ENCODE peak calls at places on chromosomes 2 and 18, in six cellular contexts. J is A549, O is ovary, G is cardiac muscle cell, B is right atrium auricular region, I is Panc1. X is an unnamed sample.
A peak's percentile ranks its signal among the peaks of the same experiment; 100 is the strongest.

GRCh38 chr2:241863021-241863954 is 4.6 kb upstream of the PDCD1 start:
- DNase-seq in I (no peak), J (no peak), O (peak; percentile 72), B (no peak), G (peak; percentile 70), X (no peak)

GRCh38 chr2:181680937-181681811 is 857 bp upstream of the NEUROD1 start:
- DNase-seq in O (no peak), B (no peak), G (no peak), J (no peak), I (no peak), X (no peak)

GRCh38 chr2:65128297-65129190 is 1.4 kb downstream of the RAB1A start:
- DNase-seq in I (no peak), O (no peak), G (peak; percentile 55), B (no peak), J (no peak), X (no peak)

GRCh38 chr2:45353879-45354278 is 257.2 kb downstream of the SRBD1 start:
- DNase-seq in O (no peak), J (peak; percentile 69), B (no peak), I (peak; percentile 38), G (peak; percentile 75), X (no peak)

GRCh38 chr2:69943000-69943840 is 18.2 kb downstream of the ASPRV1 start:
- DNase-seq in O (no peak), I (no peak), J (no peak), G (no peak), B (peak; percentile 43), X (no peak)

GRCh38 chr2:41924024-41924423 is 123.8 kb upstream of the PKDCC start:
- DNase-seq in J (no peak), B (no peak), O (no peak), G (no peak), I (no peak), X (no peak)

GRCh38 chr2:29361255-29361654 is 246.0 kb downstream of the CLIP4 start:
- DNase-seq in G (peak; percentile 35), I (no peak), J (no peak), O (no peak), B (no peak), X (no peak)

GRCh38 chr2:11395971-11396689 is 51.7 kb upstream of the ROCK2 start:
- DNase-seq in O (no peak), G (no peak), I (no peak), J (no peak), B (no peak), X (no peak)

GRCh38 chr2:101263377-101263800 is 10.7 kb downstream of the CNOT11 start:
- DNase-seq in B (no peak), J (no peak), G (no peak), I (no peak), O (no peak), X (no peak)

GRCh38 chr18:50844960-50845359 is 25.1 kb upstream of the MRO start:
- DNase-seq in G (no peak), B (no peak), O (no peak), I (no peak), J (no peak), X (no peak)

GRCh38 chr2:46164581-46165301 is 132.5 kb upstream of the EPAS1 start:
- DNase-seq in I (no peak), J (peak; percentile 88), O (peak; percentile 84), B (peak; percentile 93), G (peak; percentile 100), X (peak; percentile 91)

GRCh38 chr2:47077442-47078117 is 77.5 kb downstream of the STPG4 start:
- DNase-seq in J (no peak), G (no peak), O (no peak), I (no peak), B (no peak), X (no peak)

GRCh38 chr18:40782731-40783130 is 1172.3 kb upstream of the PIK3C3 start:
- DNase-seq in B (no peak), I (no peak), J (no peak), G (no peak), O (no peak), X (no peak)

GRCh38 chr2:157441072-157441454 is 2.8 kb downstream of the CYTIP start:
- DNase-seq in B (no peak), G (peak; percentile 80), J (no peak), O (no peak), I (no peak), X (no peak)

DNA sequence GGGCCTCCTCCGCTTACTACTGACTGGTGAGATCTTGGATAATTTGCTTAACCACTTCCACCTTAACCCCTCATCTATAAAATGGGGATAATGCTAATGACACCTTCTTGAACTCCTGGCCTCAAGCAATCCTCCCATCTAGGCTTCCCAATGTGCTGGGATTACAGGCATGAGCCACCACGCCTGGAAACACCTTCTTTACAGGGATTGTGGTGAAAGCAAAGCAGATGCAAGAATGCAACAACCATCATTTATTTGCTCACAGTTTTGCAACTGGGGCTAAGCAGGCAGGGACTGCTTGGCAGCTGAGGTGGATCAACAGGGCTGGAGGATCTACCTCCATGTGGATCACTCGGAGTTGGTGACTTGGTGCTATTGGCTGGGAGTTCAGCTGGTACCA is 76.2 kb upstream of the ZNF532 start:
- DNase-seq in B (no peak), O (no peak), I (no peak), J (no peak), G (no peak), X (no peak)
- H3K4me1 ChIP-seq in B (no peaks in the 10 kb centered on the region), O (peaks cover 12% of the 10 kb centered on the region), I (peaks cover 44% of the 10 kb centered on the region), J (peaks cover 76% of the 10 kb centered on the region), G (peaks cover 19% of the 10 kb centered on the region), X (peaks cover 51% of the 10 kb centered on the region)

DNA sequence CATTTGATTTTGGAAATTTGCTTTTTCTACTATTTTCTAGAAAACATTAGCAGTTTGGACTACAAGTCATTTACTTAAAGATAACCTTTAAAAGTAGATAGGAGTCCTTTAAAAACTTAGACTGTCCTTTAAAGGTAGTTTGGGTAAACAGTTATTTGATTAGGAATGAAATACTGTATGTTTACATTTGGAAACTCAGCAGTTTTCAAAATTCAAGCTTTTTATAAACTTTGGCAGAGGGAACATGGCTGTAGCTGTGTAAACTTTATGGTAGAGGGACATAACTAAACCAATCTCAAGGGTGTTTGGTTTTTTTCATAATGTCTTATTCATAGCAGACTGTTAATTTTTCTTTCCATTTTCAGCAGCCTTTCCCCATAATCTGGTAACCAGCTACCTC is 90.7 kb downstream of the SMCHD1 start:
- DNase-seq in O (no peak), B (no peak), J (no peak), I (no peak), G (no peak), X (no peak)
- H3K4me1 ChIP-seq in O (no peaks in the 10 kb centered on the region), B (no peaks in the 10 kb centered on the region), J (no peaks in the 10 kb centered on the region), I (no peaks in the 10 kb centered on the region), G (no peaks in the 10 kb centered on the region), X (peaks cover 2% of the 10 kb centered on the region)

GRCh38 chr18:8609711-8610441 is 639 bp downstream of the RAB12 start:
- DNase-seq in O (peak; percentile 52), J (no peak), I (no peak), B (no peak), G (peak; percentile 17), X (no peak)

GRCh38 chr18:8611916-8612576 is 2.8 kb downstream of the RAB12 start:
- DNase-seq in I (no peak), O (no peak), J (no peak), G (no peak), B (no peak), X (no peak)

GRCh38 chr18:8608795-8609673 is at the start of gene RAB12:
- DNase-seq in G (peak; percentile 92), J (peak; percentile 81), B (peak; percentile 70), O (peak; percentile 90), I (no peak), X (peak; percentile 86)

GRCh38 chr18:8607776-8608682 is 1.2 kb upstream of the RAB12 start:
- DNase-seq in I (no peak), G (peak; percentile 45), B (peak; percentile 30), J (no peak), O (peak; percentile 30), X (no peak)

GRCh38 chr18:8610442-8610801 is 1.2 kb downstream of the RAB12 start:
- DNase-seq in O (no peak), I (no peak), J (no peak), G (peak; percentile 35), B (no peak), X (no peak)
- H3K4me1 ChIP-seq in O (peaks cover 22% of the 10 kb centered on the region), I (peaks cover 19% of the 10 kb centered on the region), J (peaks cover 22% of the 10 kb centered on the region), G (peaks cover 11% of the 10 kb centered on the region), B (no peaks in the 10 kb centered on the region), X (peaks cover 29% of the 10 kb centered on the region)

GRCh38 chr2:236161082-236161462 is 7.1 kb downstream of the GBX2 start:
- DNase-seq in O (no peak), I (no peak), G (no peak), B (no peak), J (no peak), X (no peak)
- H3K4me1 ChIP-seq in O (peaks cover 3% of the 10 kb centered on the region), I (no peaks in the 10 kb centered on the region), G (peaks cover 12% of the 10 kb centered on the region), B (no peaks in the 10 kb centered on the region), J (no peaks in the 10 kb centered on the region), X (peaks cover 7% of the 10 kb centered on the region)

X was measured in RWPE2.